ENCODE peak calls at places on chromosomes 5 and 9, in four cellular contexts. J is amniotic stem cell, L is NCI-H1092, G is lower lobe of right lung. N is an unnamed sample.
A peak's percentile ranks its signal among the peaks of the same experiment; 100 is the strongest.

GRCh38 chr5:154937186-154937717 is 759 bp downstream of the GEMIN5 start:
- DNase-seq in J (no peak), L (no peak), G (no peak), N (peak; percentile 29)

GRCh38 chr9:114662081-114662989 is 4.7 kb upstream of the TEX53 start:
- DNase-seq in L (peak; percentile 36), J (no peak), G (no peak), N (peak; percentile 64)

GRCh38 chr9:78074385-78075291 is 43.0 kb upstream of the GNAQ start:
- DNase-seq in G (no peak), L (no peak), J (no peak), N (peak; percentile 7)

GRCh38 chr9:116087751-116088194 is 65.8 kb upstream of the PAPPA start:
- DNase-seq in G (no peak), L (no peak), J (no peak), N (peak; percentile 4)

GRCh38 chr5:179504600-179505396 is 45.6 kb upstream of the RUFY1 start:
- DNase-seq in L (no peak), J (no peak), G (no peak), N (no peak)

GRCh38 chr5:178429156-178429468 is 161.1 kb downstream of the COL23A1 start:
- DNase-seq in G (no peak), L (no peak), J (no peak), N (no peak)

GRCh38 chr9:4021621-4022213 is 278.2 kb downstream of the GLIS3 start:
- DNase-seq in G (no peak), L (no peak), J (no peak), N (no peak)

GRCh38 chr5:98428806-98429205 is 344.7 kb upstream of the RGMB start:
- DNase-seq in J (no peak), L (no peak), G (peak; percentile 47), N (no peak)

GRCh38 chr9:23372703-23373102 is 453.3 kb downstream of the ELAVL2 start:
- DNase-seq in G (no peak), L (no peak), J (no peak), N (no peak)

GRCh38 chr9:114124666-114125580 is 25.8 kb upstream of the KIF12 start:
- DNase-seq in L (no peak), J (no peak), G (no peak), N (no peak)

GRCh38 chr5:95761771-95762680 is 30.9 kb downstream of the RHOBTB3 start:
- DNase-seq in J (no peak), G (no peak), L (no peak), N (no peak)

N was measured in erythroblast.